ENCODE peak calls at places on chromosomes 16 and 17, in seven cellular contexts. R is EL; Q is astrocyte of the spinal cord; N is Ammon's horn; J is non-pigmented ciliary epithelial cell; P is Jurkat, Clone E6-1; E is progenitor cell of endocrine pancreas. S is an unnamed sample.

GRCh38 chr16:49382916-49383315 is 9.3 kb downstream of the C16orf78 start:
- DNase-seq in J (no peak), E (no peak), P (no peak), N (no peak), R (no peak), Q (no peak), S (no peak)

GRCh38 chr16:19912445-19913305 is 28.0 kb upstream of the GPRC5B start:
- DNase-seq in P (no peak), J (no peak), R (peak), E (no peak), Q (no peak), N (no peak), S (no peak)

GRCh38 chr17:59003860-59004259 is 102.8 kb downstream of the TRIM37 start:
- DNase-seq in E (no peak), Q (no peak), P (no peak), J (no peak), N (no peak), R (no peak), S (no peak)

GRCh38 chr16:85615014-85615851 is 2.1 kb downstream of the GSE1 start:
- DNase-seq in R (no peak), N (no peak), Q (no peak), E (peak), P (peak), J (no peak), S (peak)

GRCh38 chr16:87063543-87063942 is 253.6 kb downstream of the C16orf95 start:
- DNase-seq in R (no peak), J (no peak), N (no peak), E (no peak), P (no peak), Q (no peak), S (no peak)

GRCh38 chr16:91484-91883 is 13.5 kb downstream of the MPG start:
- DNase-seq in Q (peak), N (peak), J (no peak), E (no peak), R (no peak), P (no peak), S (no peak)

GRCh38 chr17:14871921-14872320 is 393.2 kb downstream of the PMP22 start:
- DNase-seq in J (no peak), N (no peak), R (peak), E (no peak), Q (peak), P (no peak), S (no peak)

GRCh38 chr16:89257281-89257731 is 39.8 kb downstream of the ZNF778 start:
- DNase-seq in N (no peak), J (no peak), R (peak), Q (no peak), E (no peak), P (no peak), S (no peak)

GRCh38 chr16:48608452-48608851 is 1.5 kb downstream of the N4BP1 start:
- DNase-seq in J (no peak), P (no peak), Q (no peak), E (no peak), R (peak), N (no peak), S (no peak)

GRCh38 chr16:90041896-90042473 is 22.7 kb upstream of the DBNDD1 start:
- DNase-seq in P (no peak), N (no peak), Q (no peak), E (no peak), J (no peak), R (no peak), S (no peak)

GRCh38 chr17:78356163-78356713 is 3.6 kb downstream of the SOCS3 start:
- DNase-seq in P (peak), Q (peak), R (peak), J (peak), N (no peak), E (no peak), S (no peak)

GRCh38 chr17:50027639-50028206 is 28.2 kb upstream of the ITGA3 start:
- DNase-seq in Q (peak), R (peak), N (no peak), E (no peak), P (no peak), J (peak), S (peak)

GRCh38 chr17:66884931-66885330 is 50.0 kb downstream of the CACNG5 start:
- DNase-seq in R (no peak), P (no peak), Q (no peak), J (no peak), N (no peak), E (no peak), S (no peak)

GRCh38 chr16:71246309-71246708 is 15.8 kb upstream of the HYDIN start:
- DNase-seq in P (no peak), E (no peak), Q (no peak), J (no peak), N (no peak), R (no peak), S (no peak)

GRCh38 chr17:77540975-77541374 is 400.2 kb downstream of the SEC14L1 start:
- DNase-seq in J (no peak), E (no peak), R (no peak), P (no peak), N (no peak), Q (no peak), S (no peak)

GRCh38 chr17:49249292-49249794 is 18.8 kb upstream of the PHOSPHO1 start:
- DNase-seq in J (no peak), R (no peak), N (no peak), P (no peak), E (no peak), Q (peak), S (no peak)

GRCh38 chr17:67959510-67959909 is 36.8 kb downstream of the C17orf58 start:
- DNase-seq in N (no peak), P (no peak), J (no peak), R (no peak), Q (no peak), E (no peak), S (no peak)

GRCh38 chr16:58076514-58076913 is 51.0 kb downstream of the MMP15 start:
- DNase-seq in N (no peak), J (no peak), P (no peak), Q (no peak), R (no peak), E (no peak), S (no peak)

GRCh38 chr17:41959336-41960095 is 7.1 kb upstream of the CNP start:
- DNase-seq in R (peak), J (no peak), Q (peak), E (no peak), P (peak), N (peak), S (peak)

GRCh38 chr17:55295411-55296170 is 30.8 kb downstream of the HLF start:
- DNase-seq in E (peak), J (no peak), R (peak), P (peak), N (peak), Q (peak), S (peak)

GRCh38 chr17:2081564-2081963 is 26.7 kb downstream of the HIC1 start:
- DNase-seq in Q (peak), P (no peak), N (no peak), E (no peak), R (peak), J (no peak), S (no peak)

GRCh38 chr17:50785942-50786570 is 18.7 kb upstream of the ANKRD40CL start:
- DNase-seq in J (no peak), N (peak), E (no peak), R (no peak), Q (peak), P (no peak), S (peak)

GRCh38 chr16:64089697-64090096 is 1032.2 kb downstream of the CDH11 start:
- DNase-seq in J (no peak), P (peak), R (peak), Q (peak), N (peak), E (no peak), S (no peak)

GRCh38 chr17:82436601-82437324 is 13.8 kb downstream of the CYBC1 start:
- DNase-seq in N (no peak), R (no peak), P (no peak), J (no peak), E (no peak), Q (no peak), S (peak)